ENCODE peak calls at places on chromosomes 1 and 21, in seven cellular contexts. H, W, B, K, O, C and T are unnamed samples.

GRCh38 chr21:45502600-45502999 is 39.6 kb downstream of the SLC19A1 start:
- DNase-seq in H (no peak), W (no peak), B (no peak), K (no peak), O (no peak), C (no peak), T (no peak)

GRCh38 chr1:147757015-147757990 is 3.1 kb downstream of the GJA5 start:
- DNase-seq in H (no peak), W (no peak), B (no peak), K (no peak), O (peak; percentile 46), C (no peak), T (no peak)

GRCh38 chr1:23936481-23937176 is 23.0 kb upstream of the PNRC2 start:
- DNase-seq in H (no peak), W (no peak), B (no peak), K (no peak), O (no peak), C (no peak), T (no peak)

GRCh38 chr1:153565529-153566374 is at the start of gene S100A2:
- DNase-seq in H (peak; percentile 74), W (peak; percentile 93), B (peak; percentile 97), K (no peak), O (peak; percentile 98), C (no peak), T (no peak)

GRCh38 chr1:109498161-109498801 is 4.4 kb downstream of the CYB561D1 start:
- DNase-seq in H (no peak), W (no peak), B (peak; percentile 42), K (peak; percentile 61), O (peak; percentile 68), C (no peak), T (no peak)

GRCh38 chr21:45865106-45865835 is 116.3 kb upstream of the COL6A1 start:
- DNase-seq in H (peak; percentile 84), W (peak; percentile 96), B (peak; percentile 87), K (no peak), O (peak; percentile 97), C (no peak), T (no peak)

GRCh38 chr1:183783896-183784637 is 20.9 kb upstream of the RGL1 start:
- DNase-seq in H (no peak), W (peak; percentile 90), B (peak; percentile 21), K (peak; percentile 15), O (peak; percentile 18), C (no peak), T (no peak)

GRCh38 chr1:87176514-87176913 is 152.2 kb upstream of the LMO4 start:
- DNase-seq in H (no peak), W (no peak), B (no peak), K (no peak), O (no peak), C (no peak), T (no peak)

GRCh38 chr1:93591833-93592635 is 89.6 kb downstream of the BCAR3 start:
- DNase-seq in H (no peak), W (no peak), B (no peak), K (peak; percentile 94), O (no peak), C (no peak), T (no peak)

GRCh38 chr1:162396201-162396906 is 14.8 kb downstream of the C1orf226 start:
- DNase-seq in H (no peak), W (no peak), B (no peak), K (no peak), O (no peak), C (no peak), T (no peak)

GRCh38 chr21:46109251-46110221 is 11.6 kb downstream of the COL6A2 start:
- DNase-seq in H (no peak), W (no peak), B (no peak), K (no peak), O (no peak), C (no peak), T (peak; percentile 5)

GRCh38 chr1:202283379-202283844 is 58.3 kb downstream of the UBE2T start:
- DNase-seq in H (no peak), W (peak; percentile 89), B (peak; percentile 96), K (no peak), O (peak; percentile 93), C (no peak), T (no peak)

GRCh38 chr21:38626311-38626710 is 128.0 kb upstream of the ERG start:
- DNase-seq in H (no peak), W (no peak), B (no peak), K (no peak), O (no peak), C (no peak), T (no peak)

GRCh38 chr1:11822091-11822490 is 16.1 kb downstream of the CLCN6 start:
- DNase-seq in H (no peak), W (peak; percentile 20), B (no peak), K (no peak), O (peak; percentile 32), C (no peak), T (no peak)

GRCh38 chr1:164803366-164803765 is 244.4 kb downstream of the PBX1 start:
- DNase-seq in H (peak; percentile 74), W (peak; percentile 82), B (no peak), K (no peak), O (no peak), C (no peak), T (no peak)

GRCh38 chr1:84704872-84705426 is 14.7 kb upstream of the SSX2IP start:
- DNase-seq in H (no peak), W (no peak), B (no peak), K (no peak), O (no peak), C (no peak), T (no peak)

GRCh38 chr1:179745131-179745611 is 2.1 kb downstream of the FAM163A start:
- DNase-seq in H (no peak), W (no peak), B (no peak), K (no peak), O (no peak), C (no peak), T (no peak)

GRCh38 chr21:33369586-33369985 is 33.6 kb upstream of the IFNGR2 start:
- DNase-seq in H (no peak), W (no peak), B (no peak), K (no peak), O (no peak), C (no peak), T (no peak)

GRCh38 chr1:172647110-172647564 is 11.8 kb upstream of the FASLG start:
- DNase-seq in H (no peak), W (peak; percentile 55), B (no peak), K (no peak), O (no peak), C (no peak), T (no peak)

GRCh38 chr1:220528679-220529529 is 968 bp downstream of the MARK1 start:
- DNase-seq in H (no peak), W (no peak), B (no peak), K (peak; percentile 56), O (peak; percentile 1), C (no peak), T (no peak)

GRCh38 chr1:25952851-25953401 is 44.9 kb downstream of the PAFAH2 start:
- DNase-seq in H (no peak), W (peak; percentile 34), B (no peak), K (no peak), O (no peak), C (no peak), T (no peak)

GRCh38 chr1:218991089-218991488 is 182.6 kb upstream of the LYPLAL1 start:
- DNase-seq in H (no peak), W (no peak), B (no peak), K (no peak), O (no peak), C (no peak), T (no peak)

GRCh38 chr1:203025721-203026665 is at the start of gene PPFIA4:
- DNase-seq in H (no peak), W (peak; percentile 39), B (peak; percentile 73), K (peak; percentile 92), O (peak; percentile 74), C (peak; percentile 78), T (peak; percentile 81)

GRCh38 chr1:234600418-234601216 is 9.4 kb downstream of the IRF2BP2 start:
- DNase-seq in H (no peak), W (no peak), B (no peak), K (peak; percentile 53), O (no peak), C (no peak), T (peak; percentile 28)

GRCh38 chr1:14598007-14598497 is 433 bp upstream of the KAZN start:
- DNase-seq in H (no peak), W (no peak), B (no peak), K (no peak), O (no peak), C (no peak), T (no peak)

GRCh38 chr1:61956774-61957173 is 214.5 kb downstream of the PATJ start:
- DNase-seq in H (no peak), W (no peak), B (no peak), K (no peak), O (no peak), C (no peak), T (no peak)

GRCh38 chr1:208025036-208025435 is 114.1 kb upstream of the CD34 start:
- DNase-seq in H (no peak), W (peak; percentile 76), B (no peak), K (no peak), O (no peak), C (no peak), T (no peak)